ENCODE peak calls at places on chromosomes 5 and 9, in seven cellular contexts. One of them, this sample, is unnamed. For H3K36me3, the result is how much of the 10 kb centered on the place peaks cover.

GRCh38 chr9:112489039-112489546 is 2.5 kb downstream of the KIAA1958 start:
- DNase-seq in left ventricle myocardium inferior: no peak
- DNase-seq in neural progenitor cell: peak
- DNase-seq in lower lobe of right lung: no peak
- DNase-seq in PC-3: no peak
- DNase-seq in GM06990: no peak
- DNase-seq in hepatocyte: no peak
- DNase-seq in this sample: no peak

GRCh38 chr9:117485176-117485575 is 70.3 kb upstream of the ASTN2 start:
- DNase-seq in left ventricle myocardium inferior: no peak
- DNase-seq in neural progenitor cell: no peak
- DNase-seq in lower lobe of right lung: no peak
- DNase-seq in PC-3: no peak
- DNase-seq in GM06990: no peak
- DNase-seq in hepatocyte: no peak
- DNase-seq in this sample: peak

GRCh38 chr9:83220737-83221136 is 157.8 kb upstream of the RASEF start:
- DNase-seq in left ventricle myocardium inferior: no peak
- DNase-seq in neural progenitor cell: no peak
- DNase-seq in lower lobe of right lung: no peak
- DNase-seq in PC-3: peak
- DNase-seq in GM06990: no peak
- DNase-seq in hepatocyte: peak
- DNase-seq in this sample: no peak

GRCh38 chr9:128244443-128245226 is 31.2 kb downstream of the GOLGA2 start:
- DNase-seq in left ventricle myocardium inferior: peak
- DNase-seq in neural progenitor cell: peak
- DNase-seq in lower lobe of right lung: peak
- DNase-seq in PC-3: no peak
- DNase-seq in GM06990: no peak
- DNase-seq in hepatocyte: peak
- DNase-seq in this sample: peak

GRCh38 chr9:133122935-133123611 is 2.0 kb upstream of the RALGDS start:
- DNase-seq in left ventricle myocardium inferior: peak
- DNase-seq in neural progenitor cell: no peak
- DNase-seq in lower lobe of right lung: no peak
- DNase-seq in PC-3: no peak
- DNase-seq in GM06990: no peak
- DNase-seq in hepatocyte: peak
- DNase-seq in this sample: no peak

GRCh38 chr5:27130587-27130986 is 92.2 kb upstream of the CDH9 start:
- DNase-seq in left ventricle myocardium inferior: no peak
- DNase-seq in neural progenitor cell: no peak
- DNase-seq in lower lobe of right lung: no peak
- DNase-seq in PC-3: peak
- DNase-seq in GM06990: no peak
- DNase-seq in hepatocyte: no peak
- DNase-seq in this sample: no peak

GRCh38 chr9:115640887-115641286 is 512.7 kb upstream of the PAPPA start:
- DNase-seq in left ventricle myocardium inferior: no peak
- DNase-seq in neural progenitor cell: no peak
- DNase-seq in lower lobe of right lung: no peak
- DNase-seq in PC-3: peak
- DNase-seq in GM06990: no peak
- DNase-seq in hepatocyte: no peak
- DNase-seq in this sample: no peak

GRCh38 chr9:138120511-138121437 is 243.2 kb downstream of the CACNA1B start:
- DNase-seq in left ventricle myocardium inferior: no peak
- DNase-seq in neural progenitor cell: no peak
- DNase-seq in lower lobe of right lung: no peak
- DNase-seq in PC-3: no peak
- DNase-seq in GM06990: no peak
- DNase-seq in hepatocyte: no peak
- DNase-seq in this sample: no peak

GRCh38 chr5:154220625-154221024 is 30.1 kb downstream of the GALNT10 start:
- DNase-seq in left ventricle myocardium inferior: no peak
- DNase-seq in neural progenitor cell: no peak
- DNase-seq in lower lobe of right lung: no peak
- DNase-seq in PC-3: peak
- DNase-seq in GM06990: no peak
- DNase-seq in hepatocyte: no peak
- DNase-seq in this sample: peak

GRCh38 chr5:159451197-159452052 is 121.1 kb upstream of the IL12B start:
- DNase-seq in left ventricle myocardium inferior: no peak
- DNase-seq in neural progenitor cell: no peak
- DNase-seq in lower lobe of right lung: no peak
- DNase-seq in PC-3: peak
- DNase-seq in GM06990: no peak
- DNase-seq in hepatocyte: peak
- DNase-seq in this sample: peak

GRCh38 chr5:375921-376871 is 54.7 kb downstream of the AHRR start:
- DNase-seq in left ventricle myocardium inferior: no peak
- DNase-seq in neural progenitor cell: no peak
- DNase-seq in lower lobe of right lung: no peak
- DNase-seq in PC-3: no peak
- DNase-seq in GM06990: no peak
- DNase-seq in hepatocyte: no peak
- DNase-seq in this sample: no peak

GRCh38 chr5:402615-403359 is 40.2 kb upstream of the EXOC3 start:
- DNase-seq in left ventricle myocardium inferior: no peak
- DNase-seq in neural progenitor cell: no peak
- DNase-seq in lower lobe of right lung: no peak
- DNase-seq in PC-3: peak
- DNase-seq in GM06990: peak
- DNase-seq in hepatocyte: no peak
- DNase-seq in this sample: no peak

GRCh38 chr5:134426362-134426761 is 14.7 kb upstream of the CDKN2AIPNL start:
- DNase-seq in left ventricle myocardium inferior: no peak
- DNase-seq in neural progenitor cell: no peak
- DNase-seq in lower lobe of right lung: no peak
- DNase-seq in PC-3: no peak
- DNase-seq in GM06990: no peak
- DNase-seq in hepatocyte: no peak
- DNase-seq in this sample: no peak

GRCh38 chr5:148104226-148104625 is 40.4 kb downstream of the SPINK5 start:
- DNase-seq in left ventricle myocardium inferior: no peak
- DNase-seq in neural progenitor cell: no peak
- DNase-seq in lower lobe of right lung: no peak
- DNase-seq in PC-3: peak
- DNase-seq in GM06990: no peak
- DNase-seq in hepatocyte: no peak
- DNase-seq in this sample: no peak

GRCh38 chr9:84697494-84698114 is 28.1 kb downstream of the NTRK2 start:
- DNase-seq in left ventricle myocardium inferior: peak
- DNase-seq in neural progenitor cell: peak
- DNase-seq in lower lobe of right lung: peak
- DNase-seq in PC-3: peak
- DNase-seq in GM06990: peak
- DNase-seq in hepatocyte: peak
- DNase-seq in this sample: peak

GRCh38 chr5:172421-172820 is 18.9 kb upstream of the LRRC14B start:
- DNase-seq in left ventricle myocardium inferior: no peak
- DNase-seq in neural progenitor cell: no peak
- DNase-seq in lower lobe of right lung: no peak
- DNase-seq in PC-3: no peak
- DNase-seq in GM06990: no peak
- DNase-seq in hepatocyte: no peak
- DNase-seq in this sample: no peak

GRCh38 chr5:41212935-41213334 is 397 bp downstream of the C6 start:
- DNase-seq in left ventricle myocardium inferior: no peak
- DNase-seq in neural progenitor cell: no peak
- DNase-seq in lower lobe of right lung: no peak
- DNase-seq in PC-3: no peak
- DNase-seq in GM06990: no peak
- DNase-seq in hepatocyte: no peak
- DNase-seq in this sample: no peak

GRCh38 chr9:127741831-127742434 is 6.8 kb upstream of the TOR2A start:
- DNase-seq in left ventricle myocardium inferior: peak
- DNase-seq in neural progenitor cell: peak
- DNase-seq in lower lobe of right lung: peak
- DNase-seq in PC-3: no peak
- DNase-seq in GM06990: no peak
- DNase-seq in hepatocyte: peak
- DNase-seq in this sample: no peak

GRCh38 chr9:95515272-95516113 is 1.3 kb downstream of the PTCH1 start:
- DNase-seq in left ventricle myocardium inferior: no peak
- DNase-seq in neural progenitor cell: peak
- DNase-seq in lower lobe of right lung: no peak
- DNase-seq in PC-3: no peak
- DNase-seq in GM06990: no peak
- DNase-seq in hepatocyte: peak
- DNase-seq in this sample: peak

GRCh38 chr9:134621558-134622110 is 20.0 kb upstream of the COL5A1 start:
- DNase-seq in left ventricle myocardium inferior: no peak
- DNase-seq in neural progenitor cell: no peak
- DNase-seq in lower lobe of right lung: peak
- DNase-seq in PC-3: no peak
- DNase-seq in GM06990: no peak
- DNase-seq in hepatocyte: no peak
- DNase-seq in this sample: no peak

GRCh38 chr5:100872409-100873190 is 30.5 kb downstream of the ST8SIA4 start:
- DNase-seq in left ventricle myocardium inferior: no peak
- DNase-seq in neural progenitor cell: no peak
- DNase-seq in lower lobe of right lung: no peak
- DNase-seq in PC-3: no peak
- DNase-seq in GM06990: no peak
- DNase-seq in hepatocyte: no peak
- DNase-seq in this sample: no peak

GRCh38 chr9:130989391-130989790 is 19.6 kb upstream of the LAMC3 start:
- DNase-seq in left ventricle myocardium inferior: no peak
- DNase-seq in neural progenitor cell: no peak
- DNase-seq in lower lobe of right lung: no peak
- DNase-seq in PC-3: no peak
- DNase-seq in GM06990: no peak
- DNase-seq in hepatocyte: no peak
- DNase-seq in this sample: no peak

GRCh38 chr5:80701597-80701996 is 46.8 kb upstream of the DHFR start:
- DNase-seq in left ventricle myocardium inferior: no peak
- DNase-seq in neural progenitor cell: no peak
- DNase-seq in lower lobe of right lung: no peak
- DNase-seq in PC-3: no peak
- DNase-seq in GM06990: no peak
- DNase-seq in hepatocyte: no peak
- DNase-seq in this sample: no peak

GRCh38 chr9:121289554-121290370 is 21.8 kb downstream of the GSN start:
- DNase-seq in left ventricle myocardium inferior: no peak
- DNase-seq in neural progenitor cell: no peak
- DNase-seq in lower lobe of right lung: no peak
- DNase-seq in PC-3: no peak
- DNase-seq in GM06990: no peak
- DNase-seq in hepatocyte: no peak
- DNase-seq in this sample: no peak

GRCh38 chr9:77556396-77556795 is 91.7 kb downstream of the GNA14 start:
- DNase-seq in left ventricle myocardium inferior: no peak
- DNase-seq in neural progenitor cell: no peak
- DNase-seq in lower lobe of right lung: no peak
- DNase-seq in PC-3: no peak
- DNase-seq in GM06990: no peak
- DNase-seq in hepatocyte: no peak
- DNase-seq in this sample: no peak

DNA sequence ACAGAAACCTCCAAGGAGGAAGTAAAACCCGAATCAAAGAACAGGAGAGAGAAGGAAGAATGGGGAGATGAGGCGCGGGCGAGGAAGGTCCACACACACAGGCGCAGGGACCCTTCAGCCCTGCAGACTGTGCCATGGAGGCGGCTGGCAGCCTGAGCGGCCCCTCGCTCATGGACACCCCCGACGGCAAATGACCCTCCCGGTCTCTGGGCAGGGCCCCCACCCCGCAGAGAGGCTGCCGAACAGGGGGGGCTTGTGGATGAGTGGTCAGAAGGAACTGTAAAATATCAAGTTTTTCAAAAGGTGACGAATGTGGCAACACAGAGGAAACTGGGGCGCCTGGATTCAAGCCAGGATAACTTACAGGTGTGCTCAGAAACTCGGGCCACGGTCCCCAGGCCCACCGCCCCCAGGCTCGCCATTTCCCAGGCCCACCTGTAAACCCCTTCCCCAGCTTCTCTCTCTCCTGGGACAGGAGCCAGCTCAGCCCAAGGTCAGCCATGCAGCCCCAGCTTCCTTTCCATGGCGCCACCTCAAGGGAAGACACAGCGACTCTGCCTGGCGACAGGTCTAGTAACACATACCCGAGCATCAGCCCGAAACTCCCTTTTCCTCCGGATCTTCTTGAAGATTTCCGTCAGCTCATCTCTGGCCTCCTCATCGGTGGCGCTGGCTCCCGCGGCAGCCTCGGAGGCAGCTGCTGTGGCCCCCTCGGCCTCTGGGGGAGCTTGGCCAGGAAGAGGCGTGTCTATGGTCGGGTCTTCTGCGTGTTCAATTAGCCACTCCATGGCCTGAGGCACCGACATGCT is 16.5 kb downstream of the UBAC1 start:
- DNase-seq in left ventricle myocardium inferior: no peak
- DNase-seq in neural progenitor cell: no peak
- DNase-seq in lower lobe of right lung: no peak
- DNase-seq in PC-3: no peak
- DNase-seq in GM06990: no peak
- DNase-seq in hepatocyte: no peak
- DNase-seq in this sample: no peak
- H3K36me3 ChIP-seq in left ventricle myocardium inferior: half or more
- H3K36me3 ChIP-seq in neural progenitor cell: under half
- H3K36me3 ChIP-seq in lower lobe of right lung: half or more
- H3K36me3 ChIP-seq in PC-3: under half
- H3K36me3 ChIP-seq in GM06990: under half
- H3K36me3 ChIP-seq in hepatocyte: under half
- H3K36me3 ChIP-seq in this sample: under half

GRCh38 chr5:173243808-173244305 is 8.9 kb upstream of the NKX2-5 start:
- DNase-seq in left ventricle myocardium inferior: no peak
- DNase-seq in neural progenitor cell: peak
- DNase-seq in lower lobe of right lung: no peak
- DNase-seq in PC-3: no peak
- DNase-seq in GM06990: no peak
- DNase-seq in hepatocyte: no peak
- DNase-seq in this sample: no peak
- H3K4me3 ChIP-seq in left ventricle myocardium inferior: peak
- H3K4me3 ChIP-seq in neural progenitor cell: peak
- H3K4me3 ChIP-seq in lower lobe of right lung: peak
- H3K4me3 ChIP-seq in PC-3: no peak
- H3K4me3 ChIP-seq in GM06990: no peak
- H3K4me3 ChIP-seq in hepatocyte: no peak
- H3K4me3 ChIP-seq in this sample: peak

DNA sequence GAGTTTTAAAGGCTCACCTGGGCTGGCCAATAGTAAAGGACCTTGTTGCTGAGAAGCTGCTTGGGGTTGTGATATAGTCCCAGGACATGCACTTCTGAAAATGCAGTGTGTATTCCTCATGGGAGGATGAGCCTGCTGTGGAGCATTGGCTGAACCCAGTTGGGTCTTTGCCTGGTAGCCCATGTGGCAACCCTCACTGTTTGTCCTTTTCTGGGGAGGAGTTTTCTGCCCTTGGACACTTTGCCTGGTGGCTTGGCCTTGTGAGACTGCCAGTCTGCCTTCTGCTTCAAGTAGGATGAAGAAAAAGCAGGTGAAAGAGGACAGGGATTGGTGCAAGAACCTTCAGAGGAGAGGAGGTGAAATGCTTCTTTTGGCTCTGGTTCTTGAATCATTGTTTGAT is 4.0 kb downstream of the TENT4A start:
- DNase-seq in left ventricle myocardium inferior: no peak
- DNase-seq in neural progenitor cell: no peak
- DNase-seq in lower lobe of right lung: no peak
- DNase-seq in PC-3: no peak
- DNase-seq in GM06990: no peak
- DNase-seq in hepatocyte: no peak
- DNase-seq in this sample: no peak
- H3K36me3 ChIP-seq in left ventricle myocardium inferior: under half
- H3K36me3 ChIP-seq in neural progenitor cell: under half
- H3K36me3 ChIP-seq in lower lobe of right lung: under half
- H3K36me3 ChIP-seq in PC-3: under half
- H3K36me3 ChIP-seq in GM06990: under half
- H3K36me3 ChIP-seq in hepatocyte: under half
- H3K36me3 ChIP-seq in this sample: under half

GRCh38 chr5:39520232-39520572 is 95.4 kb upstream of the DAB2 start:
- DNase-seq in left ventricle myocardium inferior: no peak
- DNase-seq in neural progenitor cell: no peak
- DNase-seq in lower lobe of right lung: no peak
- DNase-seq in PC-3: peak
- DNase-seq in GM06990: no peak
- DNase-seq in hepatocyte: peak
- DNase-seq in this sample: peak
- H3K4me3 ChIP-seq in left ventricle myocardium inferior: peak
- H3K4me3 ChIP-seq in neural progenitor cell: no peak
- H3K4me3 ChIP-seq in lower lobe of right lung: no peak
- H3K4me3 ChIP-seq in PC-3: no peak
- H3K4me3 ChIP-seq in GM06990: no peak
- H3K4me3 ChIP-seq in hepatocyte: no peak
- H3K4me3 ChIP-seq in this sample: peak

This sample was measured in MG63.